ENCODE peak calls at places on chromosomes 12 and 14, in four cellular contexts. A is HCT116, Q is K562, R is HepG2. E is an unnamed sample.

GRCh38 chr14:57512221-57512620 is 18.6 kb upstream of the CCDC198 start:
- DNase-seq in A (no peak), Q (no peak), R (no peak), E (no peak)

GRCh38 chr12:93707836-93708235 is 30.7 kb downstream of the CRADD start:
- DNase-seq in A (peak), Q (no peak), R (peak), E (no peak)

GRCh38 chr14:51209457-51209856 is 30.6 kb upstream of the TMX1 start:
- DNase-seq in A (no peak), Q (no peak), R (no peak), E (no peak)

GRCh38 chr14:61435563-61436337 is 114.4 kb downstream of the PRKCH start:
- DNase-seq in A (no peak), Q (no peak), R (no peak), E (no peak)

GRCh38 chr14:21825845-21826244 is 152.2 kb upstream of the OR4E1 start:
- DNase-seq in A (no peak), Q (no peak), R (no peak), E (no peak)

GRCh38 chr14:61145903-61146411 is 135.2 kb downstream of the TMEM30B start:
- DNase-seq in A (no peak), Q (no peak), R (no peak), E (no peak)

GRCh38 chr12:122788387-122788786 is 14.0 kb downstream of the CCDC62 start:
- DNase-seq in A (no peak), Q (no peak), R (no peak), E (no peak)

GRCh38 chr14:63248211-63248610 is 44.0 kb downstream of the RHOJ start:
- DNase-seq in A (no peak), Q (no peak), R (no peak), E (no peak)

GRCh38 chr12:132924356-132924755 is 31.8 kb downstream of the ZNF605 start:
- DNase-seq in A (no peak), Q (no peak), R (no peak), E (no peak)

GRCh38 chr12:6769003-6769389 is 2.8 kb downstream of the PTMS start:
- DNase-seq in A (no peak), Q (peak), R (no peak), E (no peak)

GRCh38 chr14:55904086-55904485 is 214.1 kb upstream of the PELI2 start:
- DNase-seq in A (no peak), Q (no peak), R (no peak), E (no peak)

GRCh38 chr14:102182190-102182589 is 42.5 kb downstream of the WDR20 start:
- DNase-seq in A (no peak), Q (no peak), R (no peak), E (no peak)

GRCh38 chr14:74732387-74732786 is 19.4 kb downstream of the FCF1 start:
- DNase-seq in A (no peak), Q (no peak), R (no peak), E (no peak)

GRCh38 chr12:92627511-92627910 is 75.3 kb upstream of the PLEKHG7 start:
- DNase-seq in A (no peak), Q (no peak), R (no peak), E (no peak)

GRCh38 chr12:111268738-111269572 is 99.9 kb downstream of the PHETA1 start:
- DNase-seq in A (peak), Q (peak), R (no peak), E (no peak)

GRCh38 chr12:50017047-50017446 is 8.2 kb downstream of the RACGAP1 start:
- DNase-seq in A (no peak), Q (no peak), R (no peak), E (no peak)
- TF ChIP-seq JUND in A (no peak), Q (no peak), R (no peak), E (no peak)

GRCh38 chr12:126974779-126975178 is 1292.2 kb upstream of the TMEM132C start:
- DNase-seq in A (no peak), Q (peak), R (no peak), E (no peak)
- TF ChIP-seq JUND in A (no peak), Q (no peak), R (no peak), E (no peak)

GRCh38 chr14:71237556-71237955 is 330.3 kb downstream of the PCNX1 start:
- DNase-seq in A (no peak), Q (no peak), R (no peak), E (no peak)

GRCh38 chr14:71240154-71240553 is 332.9 kb downstream of the PCNX1 start:
- DNase-seq in A (no peak), Q (no peak), R (peak), E (no peak)

GRCh38 chr14:71238835-71239234 is 331.6 kb downstream of the PCNX1 start:
- DNase-seq in A (no peak), Q (no peak), R (no peak), E (no peak)

GRCh38 chr14:71235865-71236264 is 328.6 kb downstream of the PCNX1 start:
- DNase-seq in A (no peak), Q (no peak), R (no peak), E (no peak)

GRCh38 chr14:71236430-71236829 is 329.2 kb downstream of the PCNX1 start:
- DNase-seq in A (no peak), Q (no peak), R (no peak), E (no peak)
- TF ChIP-seq JUND in A (no peak), Q (no peak), R (no peak), E (no peak)

DNA sequence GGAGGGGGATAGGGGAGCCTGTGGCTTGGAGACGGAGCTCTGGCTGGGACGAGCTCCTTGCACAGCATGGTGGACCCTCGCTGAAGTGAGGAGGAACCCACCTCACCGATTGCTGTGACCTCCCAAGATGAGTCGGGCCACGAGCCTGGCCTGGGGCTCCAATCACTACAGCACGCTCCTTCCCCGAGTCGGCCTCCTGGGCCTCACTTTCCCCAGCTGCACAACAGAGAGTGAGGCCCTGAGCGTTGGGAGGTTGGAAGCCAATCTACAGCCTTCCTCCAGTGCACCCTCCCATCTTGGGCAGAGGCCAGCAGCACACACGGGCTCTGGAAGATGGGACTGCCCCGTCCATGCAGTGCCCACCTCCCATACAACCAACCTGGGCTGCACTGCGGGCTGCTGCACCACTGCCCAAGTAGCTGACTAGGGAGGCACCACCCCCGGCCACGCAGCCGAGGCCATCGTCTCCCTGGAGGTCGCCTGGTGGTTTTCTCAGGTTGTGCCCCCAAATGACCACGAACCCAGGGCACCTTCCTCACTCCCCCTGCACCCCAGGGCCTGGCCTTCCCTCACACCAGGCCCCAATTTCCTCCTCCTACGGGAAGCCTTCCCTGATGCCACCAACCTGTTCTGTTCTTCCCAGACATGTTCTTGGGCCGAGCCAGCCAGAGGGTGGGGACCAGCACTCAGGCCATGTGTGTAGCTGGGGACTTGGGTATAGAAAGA is 152.3 kb upstream of the C14orf180 start:
- DNase-seq in A (no peak), Q (no peak), R (no peak), E (no peak)
- TF ChIP-seq JUND in A (no peak), Q (no peak), R (no peak), E (no peak)

DNA sequence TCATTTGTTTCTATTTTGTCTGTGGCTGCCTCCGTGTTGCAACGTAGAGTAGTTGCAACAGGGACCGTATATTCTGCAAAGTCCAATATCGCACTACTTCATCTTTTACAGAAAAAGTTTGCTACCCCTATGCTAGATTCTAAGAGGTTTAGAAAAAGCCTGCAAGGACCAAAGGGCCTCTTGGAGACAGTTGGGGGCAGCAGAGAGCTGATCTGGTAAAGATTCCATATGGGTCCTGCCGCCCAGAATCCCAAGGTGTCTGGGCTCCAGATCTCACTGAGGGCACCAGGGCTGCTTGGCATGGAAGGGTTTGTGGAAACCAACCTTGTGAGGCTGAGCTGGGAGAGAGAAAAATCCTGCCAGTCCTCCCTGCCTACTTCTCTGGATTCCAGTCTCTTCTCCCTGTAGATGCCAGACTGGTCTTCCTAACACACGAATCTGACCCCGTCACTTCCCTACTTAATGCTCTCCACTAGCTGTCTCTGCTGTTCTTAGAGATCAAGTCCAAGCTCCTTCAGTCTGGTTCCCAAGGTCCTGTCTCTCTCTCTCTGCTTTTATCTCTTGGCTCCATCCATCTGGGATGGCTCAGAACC is 74.6 kb downstream of the GLRX5 start:
- DNase-seq in A (peak), Q (peak), R (peak), E (peak)
- TF ChIP-seq JUND in A (no peak), Q (no peak), R (no peak), E (no peak)

DNA sequence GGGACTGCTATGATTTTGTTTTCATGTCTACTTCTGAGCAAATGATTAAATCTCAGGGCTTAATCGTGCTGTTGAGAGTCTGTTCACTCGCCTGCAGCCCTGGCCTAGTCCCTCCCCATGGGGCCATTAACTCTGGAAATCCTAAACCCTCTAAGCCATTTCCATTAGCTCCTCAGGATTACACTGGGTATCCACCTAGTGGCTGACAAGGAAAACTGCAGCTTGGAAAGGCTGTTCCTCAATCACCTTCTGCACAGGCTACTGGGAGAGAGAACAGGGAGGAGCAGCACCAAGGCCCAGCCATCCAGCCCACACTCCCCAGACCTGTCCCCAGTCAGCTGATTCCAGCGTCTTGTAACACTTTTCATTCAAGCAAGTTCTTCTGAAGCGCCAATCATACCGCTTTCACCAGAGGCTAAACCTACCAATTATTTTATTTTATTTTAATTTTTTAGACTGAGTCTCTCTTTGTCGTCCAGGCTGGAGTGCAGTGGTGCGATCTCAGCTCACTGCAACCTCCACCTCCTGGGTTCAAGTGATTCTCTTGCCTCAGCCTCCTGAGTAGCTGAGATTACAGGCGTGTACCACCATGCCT is 48.7 kb downstream of the NEUROD4 start:
- DNase-seq in A (peak), Q (peak), R (peak), E (peak)
- TF ChIP-seq JUND in A (no peak), Q (no peak), R (no peak), E (no peak)

GRCh38 chr12:115916910-115917668 is 360.4 kb downstream of the MED13L start:
- DNase-seq in A (peak), Q (peak), R (peak), E (peak)
- TF ChIP-seq JUND in A (no peak), Q (no peak), R (no peak), E (no peak)

DNA sequence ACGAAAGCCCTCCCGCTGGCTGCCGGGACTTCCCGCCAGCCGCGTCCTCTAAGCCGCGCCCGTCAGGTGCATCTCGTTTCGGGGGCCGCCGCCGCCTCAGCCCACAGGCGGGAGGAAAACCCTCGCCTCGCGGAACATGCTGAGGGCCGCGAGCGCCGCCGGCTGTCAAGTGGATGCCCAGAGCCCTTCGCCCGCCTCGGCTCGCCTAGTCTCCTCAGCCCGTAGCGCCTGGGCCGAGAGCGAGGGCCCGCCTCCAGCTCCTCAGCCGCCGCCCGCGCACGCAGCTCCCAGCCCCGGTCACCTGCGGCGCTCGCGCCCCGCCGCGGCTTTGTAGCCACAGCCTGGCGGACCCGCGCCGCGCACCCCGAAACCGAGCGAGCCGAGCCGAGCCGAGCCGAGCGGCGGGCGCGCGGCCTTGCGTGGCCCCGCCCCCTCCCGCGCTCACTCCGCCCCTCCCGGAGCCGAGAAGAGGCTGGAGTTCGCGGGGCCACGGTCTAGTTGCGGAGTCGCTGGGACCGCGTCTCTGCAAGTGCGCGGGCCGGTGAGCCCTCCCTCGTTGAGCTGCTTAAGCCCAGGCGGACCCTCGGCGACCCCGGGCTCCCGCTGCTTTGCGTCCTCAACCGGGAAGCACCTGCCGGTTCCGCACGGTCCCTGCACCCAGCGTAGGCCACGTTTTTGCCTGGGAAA is at the start of gene EML5:
- DNase-seq in A (peak), Q (peak), R (peak), E (peak)
- TF ChIP-seq JUND in A (no peak), Q (no peak), R (no peak), E (no peak)

DNA sequence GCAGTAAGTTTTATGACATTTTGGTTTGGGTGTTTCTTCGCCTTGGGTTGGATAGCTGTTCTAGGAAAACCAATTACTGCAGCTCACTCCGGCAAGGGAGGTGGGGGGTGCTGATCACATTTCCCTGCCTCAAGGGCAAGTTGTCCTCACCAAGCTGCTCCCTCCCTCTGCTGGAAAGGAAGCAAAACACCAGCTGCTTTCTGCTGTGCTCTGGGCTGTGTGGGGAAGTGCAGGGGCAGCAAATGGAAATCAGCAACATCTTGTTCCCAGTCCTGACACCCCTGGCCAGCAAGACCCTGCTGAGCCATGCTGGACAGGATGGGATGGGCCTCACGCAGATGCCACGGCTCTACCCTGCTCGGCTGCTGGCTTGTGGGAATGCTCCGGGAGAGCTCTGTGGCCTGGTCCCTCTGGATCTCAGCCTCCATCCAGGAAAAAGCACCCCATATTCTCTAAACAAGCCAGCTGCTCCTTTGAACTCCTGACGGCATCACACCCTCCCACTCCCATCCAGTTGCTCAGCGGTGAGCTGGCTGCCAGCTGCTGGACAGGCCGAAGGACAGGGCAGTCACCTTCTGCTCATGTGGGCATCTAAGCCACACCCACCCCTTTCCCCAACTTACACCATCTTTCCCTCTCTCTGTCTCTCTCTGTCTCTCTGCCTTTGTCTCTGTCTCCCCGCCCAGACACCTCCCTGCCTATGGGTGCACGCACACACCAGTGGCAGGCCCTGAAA is 52.4 kb upstream of the EIF5 start:
- DNase-seq in A (no peak), Q (peak), R (peak), E (peak)
- TF ChIP-seq JUND in A (no peak), Q (no peak), R (no peak), E (no peak)

GRCh38 chr12:100717733-100718067 is 76.9 kb upstream of the ANO4 start:
- DNase-seq in A (no peak), Q (no peak), R (no peak), E (no peak)
- TF ChIP-seq JUND in A (no peak), Q (no peak), R (no peak), E (no peak)

E was measured in T47D.